ENCODE peak calls at places on chromosome 9, in five cellular contexts. J, Z, B, F and E are unnamed samples.

GRCh38 chr9:117153021-117153420 is 261.8 kb downstream of the ASTN2 start:
- DNase-seq in J (no peak), Z (no peak), B (peak; percentile 12), F (no peak), E (peak; percentile 34)

GRCh38 chr9:100442072-100442471 is 15.1 kb downstream of the MSANTD3 start:
- DNase-seq in F (no peak), B (no peak), Z (no peak), J (no peak), E (no peak)

GRCh38 chr9:125816321-125816720 is 69.1 kb downstream of the PBX3 start:
- DNase-seq in J (no peak), Z (no peak), B (no peak), F (peak; percentile 9), E (no peak)

GRCh38 chr9:121788686-121789366 is 137.4 kb downstream of the DAB2IP start:
- DNase-seq in Z (no peak), B (no peak), J (no peak), F (no peak), E (no peak)

GRCh38 chr9:76729980-76730737 is 34.1 kb upstream of the PCA3 start:
- DNase-seq in J (no peak), F (no peak), B (no peak), Z (no peak), E (no peak)

GRCh38 chr9:121745396-121745695 is 93.9 kb downstream of the DAB2IP start:
- DNase-seq in F (no peak), J (no peak), B (no peak), Z (no peak), E (no peak)

GRCh38 chr9:69985971-69986370 is 57.7 kb upstream of the MAMDC2 start:
- DNase-seq in B (no peak), Z (no peak), J (no peak), F (no peak), E (peak; percentile 35)

GRCh38 chr9:137534256-137535119 is 15.7 kb downstream of the PNPLA7 start:
- DNase-seq in F (peak; percentile 52), J (peak; percentile 75), Z (no peak), B (no peak), E (peak; percentile 69)

GRCh38 chr9:133048595-133048994 is 13.2 kb upstream of the CEL start:
- DNase-seq in B (no peak), J (peak; percentile 30), F (peak; percentile 15), Z (no peak), E (no peak)

GRCh38 chr9:9631302-9631701 is 981.5 kb downstream of the PTPRD start:
- DNase-seq in J (no peak), F (no peak), B (no peak), Z (no peak), E (no peak)

GRCh38 chr9:68522954-68523353 is 17.7 kb downstream of the TMEM252 start:
- DNase-seq in F (no peak), J (no peak), B (no peak), Z (no peak), E (no peak)

GRCh38 chr9:37784640-37785483 is at the start of gene EXOSC3:
- DNase-seq in J (peak; percentile 91), Z (peak; percentile 69), F (peak; percentile 95), B (no peak), E (peak; percentile 91)

GRCh38 chr9:127569819-127570401 is 42.2 kb upstream of the STXBP1 start:
- DNase-seq in J (no peak), Z (no peak), B (no peak), F (no peak), E (peak; percentile 55)

GRCh38 chr9:126157409-126157808 is 169.2 kb upstream of the MVB12B start:
- DNase-seq in B (no peak), F (no peak), Z (no peak), J (no peak), E (no peak)

GRCh38 chr9:9804109-9804508 is 808.7 kb downstream of the PTPRD start:
- DNase-seq in Z (no peak), J (no peak), B (no peak), F (no peak), E (no peak)

GRCh38 chr9:2622361-2623045 is 916 bp downstream of the VLDLR start:
- DNase-seq in Z (no peak), F (peak; percentile 59), J (peak; percentile 52), B (no peak), E (no peak)

GRCh38 chr9:127974002-127974768 is 6.6 kb downstream of the EEIG1 start:
- DNase-seq in Z (no peak), B (no peak), F (no peak), J (no peak), E (no peak)

GRCh38 chr9:70588999-70589398 is 174.5 kb upstream of the KLF9 start:
- DNase-seq in B (no peak), J (peak; percentile 11), Z (no peak), F (no peak), E (no peak)

GRCh38 chr9:69171517-69171916 is 2.6 kb upstream of the TJP2 start:
- DNase-seq in J (no peak), B (no peak), F (no peak), Z (no peak), E (no peak)

GRCh38 chr9:130183133-130183762 is 11.0 kb downstream of the NCS1 start:
- DNase-seq in B (peak; percentile 44), J (peak; percentile 81), F (peak; percentile 64), Z (no peak), E (peak; percentile 17)

GRCh38 chr9:121976751-121977150 is 116.4 kb downstream of the TTLL11 start:
- DNase-seq in B (no peak), Z (no peak), F (no peak), J (peak; percentile 29), E (no peak)

GRCh38 chr9:129610473-129611301 is 10.2 kb downstream of the C9orf50 start:
- DNase-seq in J (peak; percentile 77), Z (no peak), F (peak; percentile 91), B (no peak), E (peak; percentile 66)

GRCh38 chr9:109769250-109769649 is 10.7 kb upstream of the PALM2AKAP2 start:
- DNase-seq in Z (no peak), F (no peak), B (no peak), J (no peak), E (no peak)

GRCh38 chr9:35616681-35617459 is 1.3 kb downstream of the CD72 start:
- DNase-seq in F (peak; percentile 51), Z (no peak), J (peak; percentile 75), B (no peak), E (peak; percentile 3)

GRCh38 chr9:98708103-98708932 is 417 bp downstream of the GABBR2 start:
- DNase-seq in F (no peak), J (no peak), Z (no peak), B (no peak), E (no peak)

GRCh38 chr9:111599092-111599947 is at the start of gene PTGR1:
- DNase-seq in B (peak; percentile 38), F (peak; percentile 89), Z (peak; percentile 29), J (peak; percentile 96), E (peak; percentile 90)

GRCh38 chr9:126704157-126704941 is 90.6 kb downstream of the LMX1B start:
- DNase-seq in J (peak; percentile 70), B (no peak), F (peak; percentile 20), Z (no peak), E (peak; percentile 79)

GRCh38 chr9:127825319-127826051 is 22.8 kb downstream of the FPGS start:
- DNase-seq in J (no peak), F (peak; percentile 92), Z (peak; percentile 73), B (no peak), E (no peak)

GRCh38 chr9:130852801-130853200 is 17.7 kb downstream of the ABL1 start:
- DNase-seq in Z (no peak), F (no peak), B (no peak), J (no peak), E (no peak)

GRCh38 chr9:5614192-5614591 is 14.7 kb upstream of the RIC1 start:
- DNase-seq in J (no peak), B (no peak), Z (no peak), F (no peak), E (no peak)
- TF ChIP-seq CTCF in J (no peak), B (no peak), Z (no peak), F (no peak), E (no peak)

DNA sequence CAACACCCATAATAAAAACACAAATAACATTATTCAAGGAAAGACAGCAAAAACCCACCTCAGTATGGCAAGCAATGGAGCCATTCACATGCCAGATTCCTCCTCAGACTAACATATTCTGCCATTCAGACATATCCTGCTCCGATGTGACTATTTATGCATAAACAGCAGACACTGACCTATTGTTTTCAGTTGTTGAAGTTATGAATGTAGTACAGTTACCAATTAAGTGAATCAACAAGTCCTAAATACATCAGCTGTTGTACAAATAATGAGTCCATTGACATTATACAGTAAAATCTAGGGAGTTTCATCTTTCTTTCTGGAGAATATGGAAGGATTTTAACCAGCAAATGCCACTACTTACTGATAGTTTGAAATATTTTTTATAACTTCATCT is 131.7 kb downstream of the DENND1A start:
- DNase-seq in J (no peak), B (no peak), Z (no peak), F (no peak), E (no peak)
- TF ChIP-seq CTCF in J (no peak), B (no peak), Z (no peak), F (no peak), E (no peak)

DNA sequence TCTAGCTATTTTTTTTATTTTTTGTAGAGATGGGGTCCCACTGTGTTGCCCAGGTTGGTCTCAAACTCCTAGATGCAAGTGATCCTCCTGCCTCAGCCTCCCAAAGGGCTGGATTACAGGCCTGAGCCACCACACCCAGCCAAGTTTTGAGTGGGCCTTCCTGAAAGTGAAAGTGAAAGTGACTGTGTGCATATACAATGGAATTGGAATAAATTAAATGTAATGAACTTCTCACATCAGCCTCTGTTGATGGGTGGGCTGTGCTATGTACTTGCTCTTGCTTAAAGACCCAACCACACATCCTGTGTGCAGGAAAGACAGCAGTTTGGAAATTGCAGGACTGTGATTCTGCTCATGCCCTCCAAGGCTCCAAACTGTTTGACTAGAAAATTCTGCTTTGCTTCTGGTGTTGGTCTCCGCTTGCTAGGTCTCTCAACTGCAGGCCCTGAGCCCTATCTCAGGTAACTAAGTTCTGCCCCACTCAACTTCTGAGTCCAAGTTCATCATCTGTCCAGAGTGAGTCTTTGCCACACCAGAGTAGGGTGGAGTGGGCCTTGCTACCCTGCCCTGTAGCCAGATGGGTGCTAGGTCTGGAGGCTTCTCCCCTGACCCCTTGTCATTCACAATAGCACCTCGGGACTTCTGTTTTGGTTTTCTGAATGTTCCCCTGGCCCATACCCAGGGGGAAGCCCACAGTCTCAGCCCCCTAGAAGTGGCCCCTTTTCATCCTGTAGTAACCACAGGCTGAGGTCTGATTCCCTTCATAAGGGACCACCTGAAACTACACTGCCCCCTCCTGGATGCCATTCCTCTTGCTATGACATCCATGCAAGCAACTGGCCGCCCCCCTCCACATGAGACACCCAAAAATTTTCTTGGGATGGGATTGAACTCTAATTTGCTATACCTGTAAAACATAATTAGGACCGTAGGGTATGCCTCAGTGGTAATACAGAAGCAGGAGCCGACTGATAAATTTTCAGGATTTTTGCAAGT is 36.5 kb upstream of the RAD23B start:
- DNase-seq in B (no peak), J (no peak), Z (no peak), F (peak; percentile 68), E (no peak)
- TF ChIP-seq CTCF in B (no peak), J (peak; percentile 20), Z (peak; percentile 46), F (peak; percentile 58), E (no peak)

GRCh38 chr9:1434082-1434481 is 383.9 kb downstream of the DMRT2 start:
- DNase-seq in F (no peak), Z (no peak), J (peak; percentile 1), B (no peak), E (peak; percentile 35)

GRCh38 chr9:1427856-1428255 is 377.7 kb downstream of the DMRT2 start:
- DNase-seq in F (no peak), Z (no peak), B (no peak), J (no peak), E (no peak)

DNA sequence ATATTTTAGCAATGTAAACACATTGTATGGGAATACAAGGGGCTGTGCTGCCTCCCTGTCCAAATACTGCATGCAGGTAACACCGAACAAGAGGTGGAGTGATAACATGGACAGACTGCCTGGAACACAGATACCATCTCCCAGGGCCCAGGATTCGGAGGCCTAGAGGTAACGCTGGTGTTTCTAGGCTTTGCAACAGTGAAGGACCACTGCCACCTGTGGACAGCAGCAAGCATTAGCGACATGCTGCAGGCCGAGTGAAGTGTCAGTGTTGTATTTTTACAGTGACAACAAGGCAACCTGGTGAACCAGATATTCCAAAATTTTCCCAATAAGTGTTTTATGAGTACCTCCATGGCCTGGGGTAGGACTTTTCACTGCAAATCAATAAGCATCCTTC is 379.2 kb downstream of the DMRT2 start:
- DNase-seq in F (no peak), B (no peak), J (peak; percentile 21), Z (no peak), E (peak; percentile 40)
- TF ChIP-seq CTCF in F (no peak), B (peak; percentile 52), J (peak; percentile 23), Z (no peak), E (peak; percentile 54)